ENCODE peak calls at places on chromosomes 11 and 22, in eight cellular contexts. C, L, N, P, W, J, Z and F are unnamed samples.

GRCh38 chr22:38835888-38836301 is 7.9 kb downstream of the NPTXR start:
- DNase-seq in C (peak), L (no peak), N (no peak), P (peak), W (no peak), J (peak), Z (no peak), F (peak)

GRCh38 chr11:64450168-64450560 is 91.2 kb downstream of the RPS6KA4 start:
- DNase-seq in C (no peak), L (no peak), N (no peak), P (no peak), W (no peak), J (no peak), Z (no peak), F (no peak)

GRCh38 chr22:31983911-31984661 is 39.8 kb downstream of the YWHAH start:
- DNase-seq in C (no peak), L (no peak), N (no peak), P (no peak), W (no peak), J (no peak), Z (no peak), F (no peak)

GRCh38 chr11:100908746-100909145 is 220.9 kb downstream of the PGR start:
- DNase-seq in C (peak), L (no peak), N (no peak), P (peak), W (no peak), J (peak), Z (no peak), F (peak)

GRCh38 chr22:26395926-26396325 is 33.1 kb upstream of the ASPHD2 start:
- DNase-seq in C (no peak), L (no peak), N (no peak), P (no peak), W (no peak), J (no peak), Z (no peak), F (no peak)

GRCh38 chr11:134536219-134536618 is 124.2 kb upstream of the B3GAT1 start:
- DNase-seq in C (no peak), L (no peak), N (no peak), P (no peak), W (no peak), J (no peak), Z (no peak), F (no peak)

GRCh38 chr22:29733362-29734322 is 13.8 kb downstream of the CABP7 start:
- DNase-seq in C (no peak), L (no peak), N (no peak), P (no peak), W (no peak), J (peak), Z (no peak), F (no peak)

GRCh38 chr22:46363611-46364321 is 28.3 kb downstream of the TRMU start:
- DNase-seq in C (no peak), L (no peak), N (no peak), P (no peak), W (no peak), J (no peak), Z (no peak), F (no peak)

GRCh38 chr11:95091663-95092062 is 2.0 kb downstream of the ENDOD1 start:
- DNase-seq in C (no peak), L (no peak), N (no peak), P (no peak), W (no peak), J (no peak), Z (no peak), F (no peak)

GRCh38 chr11:4161305-4161704 is 66.7 kb downstream of the RRM1 start:
- DNase-seq in C (no peak), L (no peak), N (no peak), P (no peak), W (no peak), J (no peak), Z (no peak), F (no peak)